ENCODE peak calls at places on chromosomes 11 and 22, in nine cellular contexts. V, N, W, F, C, B, O, P and D are unnamed samples.
A peak's percentile ranks its signal among the peaks of the same experiment; 100 is the strongest.

GRCh38 chr22:25726241-25726640 is 15.7 kb upstream of the MYO18B start:
- DNase-seq in V (no peak), N (no peak), W (no peak), F (no peak), C (no peak), B (no peak), O (no peak), P (peak; percentile 6), D (no peak)

GRCh38 chr22:26660961-26661578 is 3.7 kb downstream of the MIAT start:
- DNase-seq in V (no peak), N (no peak), W (no peak), F (no peak), C (no peak), B (no peak), O (no peak), P (no peak), D (no peak)

GRCh38 chr22:25069758-25070461 is 117.4 kb downstream of the KIAA1671 start:
- DNase-seq in V (no peak), N (no peak), W (no peak), F (no peak), C (no peak), B (no peak), O (peak; percentile 63), P (no peak), D (no peak)

GRCh38 chr11:11171854-11172253 is 181.2 kb downstream of the CSNK2A3 start:
- DNase-seq in V (no peak), N (no peak), W (no peak), F (no peak), C (no peak), B (no peak), O (no peak), P (no peak), D (no peak)

GRCh38 chr11:20342347-20343279 is 20.9 kb upstream of the HTATIP2 start:
- DNase-seq in V (no peak), N (no peak), W (no peak), F (no peak), C (peak; percentile 72), B (no peak), O (no peak), P (no peak), D (no peak)

GRCh38 chr11:107898270-107898669 is 30.0 kb upstream of the RAB39A start:
- DNase-seq in V (no peak), N (peak; percentile 23), W (no peak), F (no peak), C (no peak), B (peak; percentile 66), O (no peak), P (peak; percentile 72), D (peak; percentile 60)

GRCh38 chr22:46741974-46742519 is 4.0 kb upstream of the CERK start:
- DNase-seq in V (no peak), N (no peak), W (no peak), F (no peak), C (no peak), B (no peak), O (no peak), P (no peak), D (no peak)

GRCh38 chr11:119461250-119461963 is 38.4 kb upstream of the THY1 start:
- DNase-seq in V (no peak), N (peak; percentile 38), W (no peak), F (no peak), C (no peak), B (no peak), O (no peak), P (no peak), D (no peak)

GRCh38 chr11:110298298-110298765 is 1.9 kb upstream of the RDX start:
- DNase-seq in V (no peak), N (no peak), W (no peak), F (no peak), C (no peak), B (peak; percentile 46), O (no peak), P (no peak), D (peak; percentile 34)

GRCh38 chr11:115345840-115346239 is 158.4 kb downstream of the CADM1 start:
- DNase-seq in V (no peak), N (no peak), W (no peak), F (no peak), C (no peak), B (no peak), O (no peak), P (no peak), D (no peak)

GRCh38 chr11:80146231-80146630 is 705.4 kb upstream of the TENM4 start:
- DNase-seq in V (no peak), N (no peak), W (no peak), F (no peak), C (no peak), B (no peak), O (no peak), P (no peak), D (peak; percentile 78)

GRCh38 chr11:84800755-84801346 is 826.3 kb downstream of the DLG2 start:
- DNase-seq in V (no peak), N (peak; percentile 2), W (no peak), F (no peak), C (no peak), B (peak; percentile 2), O (no peak), P (peak; percentile 31), D (peak; percentile 27)

GRCh38 chr22:23767673-23768548 is at the start of gene CHCHD10:
- DNase-seq in V (peak; percentile 72), N (peak; percentile 67), W (peak; percentile 86), F (peak; percentile 90), C (peak; percentile 96), B (peak; percentile 79), O (peak; percentile 87), P (peak; percentile 75), D (peak; percentile 69)

GRCh38 chr11:3218483-3219280 is at the start of gene MRGPRG:
- DNase-seq in V (no peak), N (no peak), W (no peak), F (peak; percentile 6), C (peak; percentile 43), B (no peak), O (no peak), P (no peak), D (no peak)

GRCh38 chr11:34331736-34332135 is 26.1 kb downstream of the ABTB2 start:
- DNase-seq in V (no peak), N (no peak), W (no peak), F (no peak), C (no peak), B (no peak), O (no peak), P (no peak), D (no peak)

GRCh38 chr11:9524001-9524400 is 49.5 kb upstream of the WEE1 start:
- DNase-seq in V (no peak), N (no peak), W (no peak), F (no peak), C (no peak), B (no peak), O (no peak), P (no peak), D (no peak)

GRCh38 chr11:62401356-62401755 is 17.5 kb upstream of the SCGB1A1 start:
- DNase-seq in V (no peak), N (no peak), W (no peak), F (no peak), C (no peak), B (no peak), O (no peak), P (no peak), D (no peak)

GRCh38 chr11:62400281-62400680 is 18.6 kb upstream of the SCGB1A1 start:
- DNase-seq in V (no peak), N (no peak), W (no peak), F (no peak), C (no peak), B (no peak), O (no peak), P (no peak), D (no peak)

GRCh38 chr11:62400760-62401159 is 18.1 kb upstream of the SCGB1A1 start:
- DNase-seq in V (no peak), N (peak; percentile 84), W (peak; percentile 63), F (peak; percentile 73), C (no peak), B (peak; percentile 89), O (peak; percentile 30), P (peak; percentile 82), D (no peak)

GRCh38 chr11:62399172-62399867 is 19.5 kb upstream of the SCGB1A1 start:
- DNase-seq in V (no peak), N (no peak), W (no peak), F (no peak), C (no peak), B (peak; percentile 57), O (no peak), P (peak; percentile 31), D (no peak)

DNA sequence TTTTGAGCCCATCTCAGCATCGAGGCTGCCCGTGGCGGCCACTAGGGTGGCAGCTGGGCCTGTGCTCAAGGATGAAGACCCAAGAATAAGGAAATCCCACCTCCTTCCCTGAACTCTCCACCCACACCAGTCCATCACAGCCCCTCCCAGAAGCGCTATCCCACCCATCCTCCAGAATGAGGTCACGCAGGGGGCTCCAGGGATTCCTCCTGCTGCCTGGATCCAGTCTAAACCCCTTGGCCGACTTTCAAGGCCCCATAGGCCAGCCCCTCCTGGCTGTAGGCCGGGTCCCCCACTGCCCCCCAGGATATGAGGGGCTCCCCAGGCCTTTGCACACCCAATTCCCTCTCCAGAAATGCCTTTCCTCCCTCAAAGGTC is 19.0 kb upstream of the SCGB1A1 start:
- DNase-seq in V (no peak), N (no peak), W (no peak), F (no peak), C (no peak), B (no peak), O (no peak), P (no peak), D (no peak)
- TF ChIP-seq CTCF in V (no peak), N (no peak), W (no peak), F (no peak), C (no peak), B (no peak), O (no peak), P (no peak), D (no peak)

DNA sequence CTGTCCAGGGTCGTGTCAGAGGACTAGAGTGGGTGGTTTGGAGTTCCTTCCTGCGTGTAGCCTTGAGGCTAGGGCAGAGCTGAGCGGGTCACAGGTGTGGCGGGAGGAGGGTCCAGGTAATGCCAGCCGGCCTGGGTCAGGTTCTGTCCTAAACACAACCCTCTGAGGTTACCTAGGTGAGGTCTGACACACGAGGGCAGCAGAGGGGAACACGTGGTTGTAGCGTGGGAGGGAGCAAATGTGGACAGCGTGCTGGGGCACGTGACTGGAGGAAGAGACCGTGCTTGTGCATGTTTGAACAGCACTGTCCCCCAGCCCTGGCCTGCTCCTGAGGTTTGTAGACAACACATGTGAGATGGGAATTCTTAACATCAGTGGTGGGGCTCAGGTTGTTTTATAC is 13.1 kb downstream of the MOV10L1 start:
- DNase-seq in V (no peak), N (no peak), W (no peak), F (no peak), C (no peak), B (no peak), O (peak; percentile 49), P (no peak), D (peak; percentile 51)
- TF ChIP-seq CTCF in V (no peak), N (no peak), W (no peak), F (no peak), C (peak; percentile 15), B (no peak), O (no peak), P (no peak), D (no peak)

GRCh38 chr11:65569973-65570918 is at the start of gene ZNRD2:
- DNase-seq in V (peak; percentile 98), N (peak; percentile 100), W (peak; percentile 98), F (peak; percentile 98), C (peak; percentile 95), B (peak; percentile 99), O (peak; percentile 99), P (peak; percentile 99), D (peak; percentile 97)
- TF ChIP-seq CTCF in V (peak; percentile 48), N (peak; percentile 17), W (peak; percentile 17), F (peak; percentile 63), C (no peak), B (peak; percentile 47), O (no peak), P (peak; percentile 22), D (peak; percentile 41)

GRCh38 chr11:17722000-17722643 is 2.8 kb downstream of the MYOD1 start:
- DNase-seq in V (no peak), N (no peak), W (no peak), F (no peak), C (peak; percentile 65), B (peak; percentile 25), O (no peak), P (peak; percentile 21), D (peak; percentile 27)
- TF ChIP-seq CTCF in V (no peak), N (peak; percentile 38), W (no peak), F (no peak), C (peak; percentile 90), B (peak; percentile 68), O (no peak), P (peak; percentile 45), D (no peak)